ENCODE peak calls at places on chromosomes 3 and 15, in eight cellular contexts. T is IMR-90, U is A549, S is heart left ventricle, E is psoas muscle, O is right atrium auricular region, W is HCT116, Q is astrocyte of the cerebellum. C is an unnamed sample.

GRCh38 chr3:16338124-16338523 is 73.1 kb downstream of the OXNAD1 start:
- DNase-seq in T (no peak), U (no peak), S (no peak), E (no peak), O (no peak), W (no peak), Q (no peak), C (no peak)

GRCh38 chr3:61975199-61975598 is 398.2 kb downstream of the FEZF2 start:
- DNase-seq in T (peak), U (no peak), S (no peak), E (no peak), O (no peak), W (no peak), Q (no peak), C (no peak)

GRCh38 chr15:25864966-25865365 is 1.8 kb upstream of the ATP10A start:
- DNase-seq in T (peak), U (no peak), S (no peak), E (no peak), O (no peak), W (no peak), Q (no peak), C (no peak)

GRCh38 chr3:194572944-194573491 is 60.2 kb downstream of the TMEM44 start:
- DNase-seq in T (peak), U (no peak), S (no peak), E (no peak), O (no peak), W (no peak), Q (no peak), C (peak)

GRCh38 chr15:90837052-90837621 is 31.3 kb upstream of the FURIN start:
- DNase-seq in T (no peak), U (no peak), S (no peak), E (no peak), O (no peak), W (no peak), Q (no peak), C (no peak)

GRCh38 chr3:150015906-150016305 is 45.2 kb upstream of the PFN2 start:
- DNase-seq in T (no peak), U (no peak), S (no peak), E (no peak), O (no peak), W (no peak), Q (no peak), C (no peak)

GRCh38 chr15:37289109-37289765 is 188.9 kb upstream of the MEIS2 start:
- DNase-seq in T (peak), U (no peak), S (no peak), E (no peak), O (no peak), W (peak), Q (peak), C (no peak)

GRCh38 chr3:182464513-182465145 is 328.7 kb upstream of the ATP11B start:
- DNase-seq in T (no peak), U (no peak), S (no peak), E (no peak), O (no peak), W (no peak), Q (no peak), C (no peak)

GRCh38 chr15:100687532-100688215 is 85.3 kb downstream of the ASB7 start:
- DNase-seq in T (peak), U (no peak), S (no peak), E (no peak), O (peak), W (no peak), Q (peak), C (peak)

GRCh38 chr3:37148208-37148607 is 26.2 kb downstream of the LRRFIP2 start:
- DNase-seq in T (no peak), U (no peak), S (no peak), E (no peak), O (no peak), W (no peak), Q (no peak), C (no peak)

GRCh38 chr15:50764331-50765201 is 940 bp downstream of the SPPL2A start:
- DNase-seq in T (peak), U (no peak), S (no peak), E (no peak), O (no peak), W (no peak), Q (no peak), C (no peak)

GRCh38 chr15:100383302-100384107 is 41.7 kb upstream of the ADAMTS17 start:
- DNase-seq in T (no peak), U (peak), S (no peak), E (no peak), O (no peak), W (peak), Q (no peak), C (no peak)

GRCh38 chr15:78192826-78193594 is 41.4 kb downstream of the ACSBG1 start:
- DNase-seq in T (no peak), U (no peak), S (no peak), E (no peak), O (no peak), W (no peak), Q (no peak), C (no peak)

GRCh38 chr3:61663728-61664492 is 102.5 kb downstream of the PTPRG start:
- DNase-seq in T (peak), U (peak), S (no peak), E (no peak), O (no peak), W (peak), Q (peak), C (peak)

GRCh38 chr3:153161714-153162512 is at the start of gene RAP2B:
- DNase-seq in T (peak), U (peak), S (peak), E (peak), O (peak), W (peak), Q (peak), C (peak)

GRCh38 chr15:26971303-26972018 is 480 bp downstream of the GABRG3 start:
- DNase-seq in T (no peak), U (no peak), S (no peak), E (no peak), O (no peak), W (no peak), Q (no peak), C (no peak)

GRCh38 chr15:27248251-27248650 is 277.3 kb downstream of the GABRG3 start:
- DNase-seq in T (no peak), U (no peak), S (no peak), E (no peak), O (no peak), W (no peak), Q (no peak), C (no peak)

DNA sequence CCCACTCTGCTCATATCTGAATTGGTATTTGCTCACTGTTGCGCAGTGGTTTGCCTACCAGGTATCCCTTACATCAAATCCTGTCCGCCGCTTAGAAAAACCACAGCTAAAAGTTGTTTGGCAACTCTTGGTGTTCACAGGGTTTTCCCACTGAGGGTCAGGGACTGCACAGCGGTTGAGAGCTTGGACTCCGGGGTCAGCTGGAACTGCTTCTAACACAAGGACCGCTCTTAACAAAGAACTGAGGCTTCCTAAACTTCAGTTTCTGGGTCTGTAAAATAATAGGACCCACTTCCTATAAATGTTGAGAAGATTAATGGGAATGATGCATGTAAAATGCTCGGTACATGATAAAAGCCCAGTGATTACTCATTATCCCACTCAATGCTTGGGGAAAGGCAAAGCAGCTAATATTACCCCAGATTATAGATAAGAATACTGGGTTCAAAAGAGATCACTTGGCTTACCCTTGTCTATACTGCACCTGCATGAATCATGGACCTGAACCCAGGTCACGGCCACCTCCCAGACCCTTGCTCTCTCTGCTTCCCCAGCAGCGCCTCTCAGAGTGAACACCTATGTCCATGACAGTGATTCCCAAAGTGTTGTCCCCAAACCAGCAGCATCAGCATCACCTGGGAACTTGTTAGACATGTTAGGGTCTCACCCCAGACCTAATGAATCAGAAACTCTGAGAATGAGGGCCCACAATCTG is 36.1 kb downstream of the LIPC start:
- DNase-seq in T (no peak), U (no peak), S (no peak), E (no peak), O (no peak), W (peak), Q (peak), C (no peak)
- H3K4me3 ChIP-seq in T (no peak), U (no peak), S (no peak), E (no peak), O (no peak), W (peak), Q (no peak), C (no peak)

DNA sequence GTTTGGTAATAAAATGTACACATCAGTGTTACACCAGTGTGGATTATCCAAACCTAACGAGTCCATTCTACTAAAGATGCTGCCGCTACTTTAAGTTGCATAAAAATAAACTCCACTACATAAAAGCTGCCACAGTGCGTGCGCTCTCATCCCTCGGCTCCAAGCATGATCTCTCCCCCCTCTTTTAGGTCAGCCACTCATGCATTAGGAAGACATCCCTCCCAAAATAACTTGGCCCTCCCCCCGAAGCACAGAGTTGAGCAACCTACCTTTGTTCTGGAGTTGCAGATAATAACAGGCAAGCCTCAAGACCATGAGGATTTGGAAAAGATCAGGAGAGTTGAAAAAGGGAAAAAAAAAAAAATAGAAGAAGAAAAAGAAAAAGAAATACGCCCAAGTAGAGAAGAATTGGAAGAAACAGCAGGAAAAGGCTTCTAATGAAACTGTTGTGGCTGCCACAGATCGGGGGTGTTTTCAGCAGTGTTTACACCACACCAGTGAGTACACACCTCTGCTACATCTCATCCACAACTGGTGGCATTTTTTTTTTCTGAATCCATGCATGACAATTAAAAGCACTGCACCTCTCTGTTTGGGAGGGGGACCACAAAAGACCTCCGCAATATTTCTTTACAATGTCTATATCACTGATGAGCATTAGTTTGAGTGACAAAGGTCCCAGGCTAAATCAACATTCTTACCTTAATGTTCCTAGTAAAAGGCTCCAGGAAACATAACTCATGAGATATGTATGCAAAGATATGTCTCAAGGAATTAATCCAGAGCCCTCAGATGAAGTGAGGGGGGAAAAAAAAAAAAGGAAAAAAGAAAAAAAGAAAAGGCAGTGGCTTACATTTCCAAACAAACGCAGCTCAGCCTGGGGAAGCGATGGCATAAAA is 339.1 kb downstream of the FOXP1 start:
- DNase-seq in T (peak), U (no peak), S (peak), E (peak), O (no peak), W (no peak), Q (no peak), C (peak)
- H3K4me3 ChIP-seq in T (peak), U (peak), S (peak), E (peak), O (peak), W (no peak), Q (no peak), C (peak)

GRCh38 chr3:119950666-119951325 is 143.5 kb downstream of the GSK3B start:
- DNase-seq in T (no peak), U (no peak), S (no peak), E (no peak), O (no peak), W (no peak), Q (no peak), C (no peak)

GRCh38 chr3:119955972-119956371 is 138.3 kb downstream of the GSK3B start:
- DNase-seq in T (no peak), U (no peak), S (no peak), E (no peak), O (no peak), W (no peak), Q (no peak), C (no peak)
- H3K4me3 ChIP-seq in T (no peak), U (no peak), S (no peak), E (no peak), O (no peak), W (no peak), Q (no peak), C (no peak)

DNA sequence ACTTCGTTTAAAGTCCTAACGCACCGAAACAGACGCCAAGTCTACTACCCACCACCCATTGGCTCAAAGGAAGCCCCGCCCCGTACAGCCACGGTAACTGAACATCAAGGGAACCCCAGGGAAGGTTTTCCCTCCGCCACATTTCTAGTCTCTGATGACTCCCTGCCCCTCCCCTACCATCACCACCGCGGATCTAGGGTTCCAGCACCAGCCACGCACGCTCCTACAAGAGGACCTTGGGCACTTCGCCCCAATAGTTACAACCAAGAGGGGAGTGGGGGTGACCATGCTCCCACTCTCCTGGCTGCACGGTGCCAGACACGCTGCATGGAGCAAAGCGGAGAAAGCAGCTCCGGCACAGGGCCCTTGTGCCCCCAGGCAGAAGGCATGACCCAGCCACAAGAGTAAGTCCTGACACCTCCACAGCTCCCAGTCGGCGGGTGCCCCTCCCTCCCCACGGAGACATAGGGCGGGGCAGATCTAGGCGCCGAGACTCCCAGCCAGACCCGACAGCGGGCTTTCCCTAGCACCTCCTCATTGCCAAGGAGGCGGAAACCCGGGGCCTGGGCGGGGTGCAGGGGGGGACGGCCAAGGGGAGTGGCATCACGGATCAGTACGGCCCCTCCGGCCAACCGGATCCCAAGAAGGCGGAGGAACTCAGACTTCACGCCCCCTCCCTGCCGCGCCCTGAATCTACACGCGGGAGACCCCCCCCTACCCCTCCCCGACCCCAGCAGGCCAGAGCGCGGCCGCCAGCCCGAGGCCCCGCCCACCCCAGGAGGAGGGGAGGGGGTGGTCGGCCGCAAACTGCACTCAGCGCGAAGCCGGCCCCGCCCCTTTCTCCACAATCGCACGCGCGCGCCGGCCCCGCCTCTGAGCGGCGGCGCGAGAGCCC is 936 bp downstream of the SIN3A start:
- DNase-seq in T (peak), U (peak), S (peak), E (peak), O (peak), W (peak), Q (peak), C (peak)
- H3K4me3 ChIP-seq in T (peak), U (peak), S (peak), E (peak), O (peak), W (peak), Q (peak), C (peak)

DNA sequence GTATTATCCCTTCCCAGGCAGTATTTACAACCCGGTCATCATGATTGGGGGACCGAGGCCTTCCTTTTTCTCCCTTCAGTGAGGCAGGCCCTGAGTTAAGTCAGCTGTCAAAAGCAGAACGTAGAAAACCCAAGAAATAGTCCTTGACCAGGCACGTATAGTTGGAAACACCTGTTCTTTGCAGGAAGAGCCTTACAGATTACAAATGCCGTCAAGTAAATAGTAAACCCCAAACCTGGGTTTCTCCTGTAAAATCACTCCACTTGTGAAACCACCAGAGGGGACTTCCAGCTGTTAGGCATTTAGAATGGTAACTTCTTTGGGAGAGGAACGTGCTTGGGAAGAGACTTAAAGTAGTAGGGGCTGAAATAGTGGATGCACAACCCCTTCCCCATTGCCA is 1.0 kb upstream of the BTBD1 start:
- DNase-seq in T (no peak), U (no peak), S (no peak), E (no peak), O (no peak), W (no peak), Q (no peak), C (no peak)
- H3K4me3 ChIP-seq in T (no peak), U (no peak), S (no peak), E (no peak), O (no peak), W (no peak), Q (no peak), C (no peak)

DNA sequence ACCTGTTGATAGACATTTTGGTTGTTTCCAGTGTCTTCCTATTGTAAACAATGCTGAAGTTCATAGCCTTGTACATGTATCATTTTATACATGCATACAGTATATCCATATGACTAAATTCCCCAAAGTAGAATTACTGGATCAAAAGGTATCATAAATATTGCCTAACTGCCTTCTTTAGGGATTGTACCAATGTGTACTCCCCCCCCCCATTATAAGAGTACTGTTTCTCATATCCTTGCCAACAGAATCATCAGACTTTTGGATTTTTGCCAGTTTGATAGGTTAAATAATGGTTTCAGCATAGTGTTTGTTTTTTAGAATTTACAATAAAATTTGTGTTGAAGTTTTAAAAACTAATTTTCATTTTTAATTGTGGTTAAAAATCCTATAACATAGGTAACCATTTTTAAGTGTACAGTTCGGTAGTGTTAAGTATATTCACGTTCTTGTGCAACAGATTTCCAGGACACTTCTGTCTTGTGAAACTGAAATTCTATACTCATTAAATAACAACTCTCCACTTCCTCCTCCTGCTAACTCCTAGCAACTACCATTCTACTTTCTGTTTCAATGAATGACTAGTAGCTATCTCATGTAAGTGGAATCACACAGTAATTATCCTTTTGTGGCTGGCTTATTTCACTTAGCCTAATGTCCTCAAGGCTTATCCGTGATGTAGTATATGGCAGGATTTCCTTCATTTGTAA is 30.8 kb upstream of the MAP3K13 start:
- DNase-seq in T (peak), U (no peak), S (no peak), E (no peak), O (no peak), W (no peak), Q (no peak), C (peak)
- H3K4me3 ChIP-seq in T (no peak), U (peak), S (no peak), E (no peak), O (no peak), W (no peak), Q (no peak), C (no peak)

DNA sequence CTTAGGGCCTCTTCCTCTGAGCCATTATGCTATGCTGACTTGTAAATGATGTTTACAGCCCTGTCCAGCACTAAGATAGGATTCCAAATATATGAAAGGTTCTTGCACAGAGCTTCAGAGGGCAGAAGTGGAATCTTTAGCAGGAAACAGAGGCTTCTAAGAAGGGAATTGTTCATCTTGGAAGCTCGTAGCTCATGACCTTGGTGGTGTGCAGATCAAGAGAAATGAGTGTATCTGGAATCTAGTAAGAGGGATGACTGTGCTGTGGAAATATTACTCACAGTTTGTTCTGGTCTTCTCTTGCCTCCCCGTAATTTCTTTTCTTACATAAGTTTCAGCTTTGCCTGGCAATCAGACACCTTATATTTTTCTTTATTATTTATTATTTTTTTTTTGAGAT is 175.8 kb downstream of the SPATA16 start:
- DNase-seq in T (peak), U (no peak), S (no peak), E (no peak), O (no peak), W (no peak), Q (no peak), C (peak)
- H3K4me3 ChIP-seq in T (no peak), U (no peak), S (no peak), E (no peak), O (no peak), W (no peak), Q (no peak), C (no peak)